ENCODE peak calls at places on chromosomes 11 and 22, in six cellular contexts. B is right atrium auricular region, L is body of pancreas, R is prostate gland, X is cardiac muscle cell, A is A549. T is an unnamed sample.

GRCh38 chr11:86978756-86979608 is 23.8 kb upstream of the FZD4 start:
- DNase-seq in B (no peak), L (peak; percentile 17), R (no peak), X (peak; percentile 41), A (peak; percentile 56), T (peak; percentile 48)

GRCh38 chr11:96276836-96277235 is 66.2 kb downstream of the MAML2 start:
- DNase-seq in B (no peak), L (no peak), R (no peak), X (no peak), A (no peak), T (peak; percentile 33)

GRCh38 chr11:35163209-35163608 is 24.2 kb downstream of the CD44 start:
- DNase-seq in B (no peak), L (no peak), R (no peak), X (no peak), A (peak; percentile 48), T (no peak)

GRCh38 chr22:30435674-30436126 is 10.1 kb downstream of the MTFP1 start:
- DNase-seq in B (no peak), L (peak; percentile 52), R (no peak), X (no peak), A (no peak), T (no peak)

GRCh38 chr11:47578524-47579460 is at the start of the genes KBTBD4 and NDUFS3:
- DNase-seq in B (peak; percentile 91), L (peak; percentile 93), R (peak; percentile 90), X (peak; percentile 94), A (peak; percentile 92), T (peak; percentile 94)

GRCh38 chr22:47472636-47473035 is 710.2 kb downstream of the TBC1D22A start:
- DNase-seq in B (no peak), L (no peak), R (no peak), X (no peak), A (no peak), T (no peak)

GRCh38 chr11:75714211-75714610 is 3.4 kb upstream of the MOGAT2 start:
- DNase-seq in B (peak; percentile 30), L (no peak), R (no peak), X (no peak), A (no peak), T (no peak)

GRCh38 chr22:38422615-38423511 is 32.1 kb downstream of the KCNJ4 start:
- DNase-seq in B (no peak), L (no peak), R (no peak), X (no peak), A (no peak), T (no peak)

GRCh38 chr11:64406221-64406946 is 47.4 kb downstream of the RPS6KA4 start:
- DNase-seq in B (no peak), L (peak; percentile 33), R (no peak), X (peak; percentile 58), A (no peak), T (peak; percentile 54)

GRCh38 chr22:29144786-29145160 is 60.9 kb upstream of the EMID1 start:
- DNase-seq in B (no peak), L (no peak), R (peak; percentile 46), X (no peak), A (no peak), T (no peak)

GRCh38 chr22:20298803-20299735 is 20.8 kb downstream of the DGCR6L start:
- DNase-seq in B (peak; percentile 65), L (peak; percentile 90), R (peak; percentile 84), X (peak; percentile 92), A (peak; percentile 84), T (peak; percentile 91)

GRCh38 chr11:47723041-47723440 is 7.9 kb upstream of the AGBL2 start:
- DNase-seq in B (no peak), L (no peak), R (no peak), X (no peak), A (no peak), T (no peak)

GRCh38 chr22:28882545-28882877 is 861 bp upstream of the ZNRF3 start:
- DNase-seq in B (peak; percentile 63), L (no peak), R (no peak), X (no peak), A (no peak), T (peak; percentile 35)

DNA sequence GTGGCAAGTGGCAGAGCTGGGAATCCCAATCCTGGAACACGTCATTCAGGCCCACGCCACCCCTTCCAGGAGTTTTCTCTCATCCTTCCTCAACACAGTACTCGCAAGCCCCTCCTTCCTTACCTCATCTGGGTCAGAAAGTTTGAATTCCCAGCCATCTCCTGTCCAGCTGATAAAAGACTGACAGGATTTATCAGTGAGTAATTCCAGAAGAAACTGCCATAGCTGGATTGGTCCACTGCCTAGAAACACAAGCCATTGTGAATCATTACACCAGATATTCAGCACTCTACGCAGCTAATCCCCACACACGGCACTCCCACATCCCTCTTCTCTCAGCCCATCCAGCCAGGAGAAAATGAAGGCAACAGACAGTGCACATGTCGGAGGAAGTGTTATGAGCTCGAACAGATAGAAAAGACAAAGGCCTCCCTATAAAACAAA is 124.0 kb downstream of the ETS1 start:
- DNase-seq in B (peak; percentile 82), L (peak; percentile 21), R (no peak), X (no peak), A (no peak), T (peak; percentile 66)
- H3K4me1 ChIP-seq in B (peaks cover 64% of the 10 kb centered on the region), L (peaks cover 21% of the 10 kb centered on the region), R (no peaks in the 10 kb centered on the region), X (peaks cover 17% of the 10 kb centered on the region), A (peaks cover 19% of the 10 kb centered on the region), T (peaks cover 24% of the 10 kb centered on the region)

GRCh38 chr11:44454686-44455085 is 110.8 kb upstream of the CD82 start:
- DNase-seq in B (no peak), L (no peak), R (no peak), X (no peak), A (no peak), T (no peak)
- H3K4me1 ChIP-seq in B (peaks cover 7% of the 10 kb centered on the region), L (no peaks in the 10 kb centered on the region), R (no peaks in the 10 kb centered on the region), X (peaks cover 10% of the 10 kb centered on the region), A (no peaks in the 10 kb centered on the region), T (peaks cover 18% of the 10 kb centered on the region)

GRCh38 chr11:110431212-110432073 is 1.7 kb downstream of the FDX1 start:
- DNase-seq in B (no peak), L (no peak), R (no peak), X (no peak), A (no peak), T (no peak)
- H3K4me1 ChIP-seq in B (peaks cover 41% of the 10 kb centered on the region), L (peaks cover 50% of the 10 kb centered on the region), R (no peaks in the 10 kb centered on the region), X (peaks cover 13% of the 10 kb centered on the region), A (peaks cover 42% of the 10 kb centered on the region), T (peaks cover 19% of the 10 kb centered on the region)

DNA sequence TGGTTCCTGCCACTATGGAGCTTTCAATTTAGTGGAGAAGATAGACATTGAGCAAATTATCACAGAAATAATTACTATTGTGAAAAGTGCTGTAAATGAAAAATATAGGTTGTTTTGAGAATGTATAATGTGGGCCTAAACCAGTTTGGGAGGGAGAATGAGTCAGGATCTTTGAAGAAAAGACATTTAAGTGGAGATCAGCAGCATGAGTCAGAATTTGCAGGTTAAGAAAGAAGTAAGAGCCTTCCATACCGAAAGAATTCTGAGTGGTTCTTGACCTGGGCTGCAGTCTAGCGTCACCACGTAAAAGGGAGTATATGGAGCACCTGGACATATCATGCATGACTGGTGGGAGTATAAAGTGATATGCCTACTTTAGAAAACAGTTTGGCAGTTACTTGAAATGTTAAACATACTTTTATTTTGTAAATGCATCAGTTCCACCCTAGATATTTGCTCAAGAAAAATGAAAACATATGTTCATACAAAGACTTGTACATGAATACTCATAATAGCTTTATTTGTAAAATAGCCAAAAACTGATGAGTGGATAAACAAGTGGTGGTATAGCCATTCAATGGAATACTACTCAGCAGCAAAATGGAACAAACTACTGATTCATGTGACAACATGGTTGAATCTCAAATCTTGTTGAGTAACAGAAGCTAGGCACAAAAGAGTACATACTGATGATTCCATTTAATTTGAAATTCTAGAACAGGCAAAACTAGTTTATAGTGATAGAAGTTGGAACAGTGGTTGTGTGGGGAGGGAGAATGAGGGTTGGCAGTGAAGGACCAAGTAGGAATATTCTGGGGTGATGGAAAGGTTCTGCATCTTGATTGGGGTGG is 99.2 kb downstream of the STIM1 start:
- DNase-seq in B (no peak), L (no peak), R (no peak), X (no peak), A (no peak), T (no peak)
- H3K4me1 ChIP-seq in B (peaks cover 22% of the 10 kb centered on the region), L (peaks cover 7% of the 10 kb centered on the region), R (no peaks in the 10 kb centered on the region), X (peaks cover 20% of the 10 kb centered on the region), A (peaks cover 29% of the 10 kb centered on the region), T (peaks cover 4% of the 10 kb centered on the region)

GRCh38 chr11:72236774-72237111 is 7.2 kb downstream of the PHOX2A start:
- DNase-seq in B (no peak), L (no peak), R (no peak), X (no peak), A (no peak), T (no peak)

GRCh38 chr11:72235351-72236057 is 8.5 kb downstream of the PHOX2A start:
- DNase-seq in B (no peak), L (no peak), R (no peak), X (no peak), A (no peak), T (no peak)

GRCh38 chr11:72237112-72237931 is 6.7 kb downstream of the PHOX2A start:
- DNase-seq in B (no peak), L (no peak), R (no peak), X (no peak), A (no peak), T (peak; percentile 23)

GRCh38 chr11:72234920-72235319 is 9.1 kb downstream of the PHOX2A start:
- DNase-seq in B (no peak), L (no peak), R (no peak), X (no peak), A (no peak), T (no peak)

DNA sequence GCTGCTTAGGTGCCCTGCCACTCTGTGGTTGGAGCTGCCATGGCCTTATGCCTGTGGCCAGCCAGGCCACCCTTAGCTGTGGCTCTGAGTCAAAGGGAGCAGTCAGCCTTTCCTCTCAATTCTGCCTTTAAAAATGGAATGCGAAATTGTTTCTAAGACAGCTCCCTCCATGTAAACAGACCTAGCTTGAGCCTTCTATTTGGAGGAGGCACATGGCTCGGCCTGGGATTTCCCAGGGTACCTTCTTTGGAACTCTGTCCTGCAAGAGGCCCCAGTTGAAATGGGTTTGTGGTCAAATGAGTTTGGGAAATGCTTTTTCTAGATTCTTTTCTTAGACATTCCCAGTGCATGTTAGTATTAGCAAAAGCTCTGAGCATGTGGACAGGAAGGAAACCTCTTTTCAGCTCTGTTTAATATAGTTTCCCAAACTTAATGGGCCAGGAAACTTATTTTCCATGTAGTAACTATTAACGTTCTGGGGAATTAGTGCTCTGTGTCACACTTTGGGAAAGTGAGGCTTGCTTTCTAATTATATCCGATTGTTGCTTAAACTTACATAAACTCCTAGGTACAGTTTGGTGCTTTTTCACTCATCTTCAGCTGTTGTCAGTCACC is 7.8 kb downstream of the PHOX2A start:
- DNase-seq in B (no peak), L (no peak), R (no peak), X (no peak), A (no peak), T (no peak)
- H3K4me1 ChIP-seq in B (peaks cover 36% of the 10 kb centered on the region), L (peaks cover 22% of the 10 kb centered on the region), R (peaks cover 3% of the 10 kb centered on the region), X (peaks cover 7% of the 10 kb centered on the region), A (peaks cover 12% of the 10 kb centered on the region), T (peaks cover 14% of the 10 kb centered on the region)

GRCh38 chr11:73321342-73322110 is 13.4 kb downstream of the ARHGEF17 start:
- DNase-seq in B (no peak), L (no peak), R (no peak), X (peak; percentile 61), A (no peak), T (no peak)
- H3K4me1 ChIP-seq in B (peaks cover 99% of the 10 kb centered on the region), L (peaks cover 35% of the 10 kb centered on the region), R (peaks cover 15% of the 10 kb centered on the region), X (peaks cover 47% of the 10 kb centered on the region), A (peaks cover 9% of the 10 kb centered on the region), T (peaks cover 58% of the 10 kb centered on the region)

GRCh38 chr11:78786086-78786485 is 211.4 kb upstream of the NARS2 start:
- DNase-seq in B (no peak), L (no peak), R (no peak), X (no peak), A (no peak), T (no peak)
- H3K4me1 ChIP-seq in B (no peaks in the 10 kb centered on the region), L (peaks cover 5% of the 10 kb centered on the region), R (no peaks in the 10 kb centered on the region), X (peaks cover 6% of the 10 kb centered on the region), A (no peaks in the 10 kb centered on the region), T (peaks cover 5% of the 10 kb centered on the region)

GRCh38 chr11:61367406-61367805 is 5.2 kb downstream of the TMEM138 start:
- DNase-seq in B (no peak), L (no peak), R (no peak), X (no peak), A (no peak), T (no peak)
- H3K4me1 ChIP-seq in B (peaks cover 21% of the 10 kb centered on the region), L (peaks cover 17% of the 10 kb centered on the region), R (peaks cover 13% of the 10 kb centered on the region), X (no peaks in the 10 kb centered on the region), A (peaks cover 7% of the 10 kb centered on the region), T (peaks cover 9% of the 10 kb centered on the region)

T was measured in hepatocyte.